ENCODE peak calls at places on chromosomes 7 and 10, in four cellular contexts. I is upper lobe of right lung, U is esophagus squamous epithelium, B is PC-3. X is an unnamed sample. For H3K36me3, the result is how much of the 10 kb centered on the place peaks cover.

GRCh38 chr7:159015081-159015893 is 129.4 kb downstream of the VIPR2 start:
- DNase-seq in B (peak), U (no peak), I (peak), X (no peak)

GRCh38 chr10:96919785-96920425 is 87.8 kb downstream of the LCOR start:
- DNase-seq in I (no peak), U (no peak), B (no peak), X (no peak)

GRCh38 chr7:159140170-159140910 is 4.3 kb downstream of the VIPR2 start:
- DNase-seq in I (no peak), B (no peak), U (no peak), X (no peak)

GRCh38 chr7:130367088-130367755 is 13.1 kb upstream of the CPA1 start:
- DNase-seq in B (no peak), U (no peak), I (peak), X (no peak)

GRCh38 chr10:23157691-23158369 is 34.3 kb upstream of the PTF1A start:
- DNase-seq in I (no peak), B (peak), U (no peak), X (no peak)

GRCh38 chr10:23065549-23065948 is 29.8 kb upstream of the MSRB2 start:
- DNase-seq in U (no peak), I (peak), B (peak), X (no peak)

GRCh38 chr7:378041-378420 is 88.1 kb downstream of the FOXL3 start:
- DNase-seq in U (no peak), I (peak), B (no peak), X (no peak)

GRCh38 chr7:90706067-90706716 is 110.1 kb downstream of the CDK14 start:
- DNase-seq in I (no peak), U (no peak), B (no peak), X (no peak)

GRCh38 chr7:41188163-41189130 is 514.4 kb downstream of the INHBA start:
- DNase-seq in U (no peak), I (no peak), B (peak), X (no peak)

DNA sequence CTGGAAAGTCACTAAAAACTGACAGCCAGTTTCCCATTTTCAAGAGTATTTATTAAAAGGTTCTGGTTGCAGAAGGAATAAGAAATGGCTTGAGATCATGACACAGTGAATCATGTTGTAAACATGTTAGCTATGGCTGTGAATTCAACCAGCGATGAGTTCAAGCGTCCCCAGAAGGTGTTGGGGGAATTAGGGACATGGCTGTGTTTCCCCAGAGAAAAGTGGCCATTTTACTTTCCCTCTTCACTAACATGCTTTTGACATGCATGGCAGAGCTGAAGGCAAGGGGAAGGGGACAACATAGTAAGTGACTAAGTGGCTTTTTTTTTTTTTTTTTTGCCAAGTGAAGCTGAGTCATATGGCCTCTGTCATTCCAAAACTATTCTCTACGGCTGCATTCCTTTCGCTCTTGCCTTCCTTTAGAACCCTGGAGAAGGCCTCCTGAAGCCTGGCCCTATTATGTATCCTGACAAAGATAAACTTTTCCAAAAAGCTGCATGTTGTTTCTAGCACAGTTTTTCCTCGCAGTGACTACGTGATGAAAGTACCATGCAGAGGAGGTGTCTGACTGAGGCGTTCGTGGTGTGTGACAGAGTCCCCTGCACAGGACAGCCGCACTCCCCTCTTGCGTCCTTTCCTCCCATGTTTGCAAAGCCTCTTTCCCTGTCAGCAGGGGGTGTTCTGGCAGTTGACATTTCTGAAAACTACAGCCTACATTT is 46.9 kb downstream of the EGFR start:
- DNase-seq in U (no peak), I (no peak), B (peak), X (no peak)
- H3K4me3 ChIP-seq in U (no peak), I (no peak), B (peak), X (no peak)

DNA sequence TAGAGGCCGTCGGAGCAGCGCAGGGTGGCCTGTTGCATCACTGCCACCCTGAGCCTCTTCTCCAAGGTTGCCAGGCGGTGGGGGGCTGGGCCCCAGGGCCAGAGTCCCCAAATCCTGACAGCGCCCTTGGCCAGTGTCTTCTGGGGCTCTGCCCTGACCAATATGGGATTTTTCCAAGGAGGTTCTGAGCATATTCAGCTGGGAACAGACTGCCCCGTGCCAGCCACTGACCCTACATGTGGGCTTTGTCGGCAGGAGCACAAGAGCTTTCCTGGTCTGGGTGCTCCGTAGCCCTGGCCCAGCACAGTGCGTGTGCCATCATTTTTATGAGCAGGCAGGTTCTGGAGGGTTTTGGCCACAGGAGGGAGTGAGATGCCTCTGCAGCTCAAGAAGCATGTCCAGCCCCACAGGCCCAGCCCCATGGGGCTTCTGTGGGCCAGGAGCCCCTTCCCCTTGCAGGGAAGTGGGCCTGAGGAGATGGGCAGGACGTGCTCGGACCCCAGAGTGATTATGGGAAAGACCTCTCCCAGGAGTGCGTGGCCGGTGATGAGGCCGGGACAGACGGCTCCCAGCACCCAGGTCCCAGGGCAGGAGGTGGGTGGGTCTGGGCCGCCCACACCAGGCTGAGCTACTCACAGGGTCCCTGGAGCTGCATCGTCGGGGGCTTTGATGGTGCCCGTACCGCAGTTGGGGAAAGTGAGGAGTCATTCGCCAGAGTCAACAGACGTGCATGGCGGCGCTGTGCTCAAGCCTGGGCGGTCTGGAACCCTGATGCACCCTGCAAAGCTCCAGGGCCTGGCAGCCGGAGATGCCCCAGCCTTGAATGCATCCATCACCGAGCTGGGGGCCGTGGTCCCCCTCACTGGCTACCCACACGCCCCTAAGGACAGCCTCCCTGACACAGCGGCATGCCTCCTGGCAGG is 66.6 kb downstream of the PWWP2B start:
- DNase-seq in I (no peak), U (no peak), B (no peak), X (no peak)
- TF ChIP-seq CTCF in I (peak), U (no peak), B (peak), X (peak)

GRCh38 chr7:16697507-16698199 is 51.7 kb downstream of the BZW2 start:
- DNase-seq in I (no peak), B (no peak), U (no peak), X (no peak)
- H3K36me3 ChIP-seq in I (half or more), B (half or more), U (under half), X (under half)

GRCh38 chr10:100970076-100970913 is 991 bp downstream of the SEMA4G start:
- DNase-seq in U (no peak), B (no peak), I (no peak), X (no peak)
- H3K4me3 ChIP-seq in U (peak), B (peak), I (peak), X (no peak)

DNA sequence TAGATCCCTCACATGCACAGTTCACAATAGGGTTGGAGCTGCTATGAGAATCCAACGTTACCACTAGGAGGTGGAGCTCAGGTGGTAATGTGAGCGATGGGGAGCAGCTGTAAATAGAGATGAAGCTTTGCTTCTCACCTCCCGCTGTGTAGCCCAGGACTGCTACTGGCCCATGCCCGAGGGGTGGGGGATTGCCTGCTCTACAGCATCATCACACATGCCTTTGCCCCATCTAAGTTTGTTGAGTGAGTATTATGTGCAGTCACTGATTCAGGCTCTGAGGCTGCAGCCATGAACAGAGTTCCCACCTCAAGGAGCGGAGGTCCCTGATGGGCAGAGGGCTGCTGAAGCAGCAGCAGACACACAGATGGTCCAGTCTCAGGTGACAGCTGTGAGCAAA is 94.1 kb downstream of the CHST15 start:
- DNase-seq in U (no peak), I (no peak), B (no peak), X (no peak)
- TF ChIP-seq CTCF in U (no peak), I (no peak), B (no peak), X (no peak)